ENCODE peak calls at places on chromosomes 2 and 18, in ten cellular contexts. L is T-helper 9 cell; Z is EL; D is COR-L47; P is activated naive CD4-positive, alpha-beta T cell; M is anterior cingulate cortex; V is naive thymus-derived CD4-positive, alpha-beta T cell; C is effector CD4-positive, alpha-beta T cell; Y is NT2/D1; B is activated CD4-positive, alpha-beta T cell treated with anti-CD3 and anti-CD28 coated beads, Interleukin-2, amount 50 U/mL, for 1 hour. U is an unnamed sample.

GRCh38 chr18:629303-630150 is 27.9 kb upstream of the TYMS start:
- DNase-seq in P (no peak), D (peak), Z (no peak), C (no peak), L (no peak), B (no peak), M (no peak), Y (no peak), V (no peak), U (no peak)

GRCh38 chr2:131044078-131044756 is 49.0 kb downstream of the FAM168B start:
- DNase-seq in M (no peak), B (no peak), V (no peak), Y (no peak), Z (no peak), L (no peak), P (no peak), D (no peak), C (no peak), U (no peak)

GRCh38 chr18:40159141-40160017 is 1795.7 kb upstream of the PIK3C3 start:
- DNase-seq in M (no peak), B (no peak), D (peak), Z (no peak), L (no peak), V (no peak), Y (no peak), C (no peak), P (no peak), U (no peak)

GRCh38 chr2:54724560-54725342 is 1.3 kb downstream of the EML6 start:
- DNase-seq in L (peak), D (peak), M (no peak), Y (no peak), Z (peak), B (no peak), P (peak), C (peak), V (peak), U (peak)

GRCh38 chr2:180048256-180048655 is 41.2 kb upstream of the CWC22 start:
- DNase-seq in C (no peak), B (no peak), L (no peak), Y (no peak), Z (peak), M (no peak), D (no peak), P (no peak), V (no peak), U (no peak)

GRCh38 chr18:62450546-62451395 is 72.1 kb upstream of the ZCCHC2 start:
- DNase-seq in Z (peak), L (no peak), B (no peak), Y (no peak), C (no peak), M (no peak), P (no peak), V (no peak), D (peak), U (no peak)

GRCh38 chr2:241087420-241088268 is 14.4 kb downstream of the MTERF4 start:
- DNase-seq in C (no peak), P (no peak), Y (peak), L (no peak), V (no peak), Z (no peak), D (no peak), M (no peak), B (no peak), U (no peak)

GRCh38 chr2:105038383-105039061 is 653 bp downstream of the MRPS9 start:
- DNase-seq in Y (peak), M (no peak), Z (peak), L (no peak), V (no peak), P (no peak), D (no peak), C (no peak), B (no peak), U (no peak)

GRCh38 chr2:223668302-223668998 is 66.3 kb upstream of the SCG2 start:
- DNase-seq in C (no peak), V (no peak), Y (no peak), D (no peak), B (no peak), L (no peak), P (no peak), Z (peak), M (no peak), U (no peak)

GRCh38 chr2:121475811-121476571 is 54.7 kb upstream of the RNU4ATAC start:
- DNase-seq in P (no peak), Z (no peak), D (no peak), V (no peak), Y (no peak), C (no peak), B (no peak), M (no peak), L (no peak), U (no peak)

GRCh38 chr2:62475172-62476011 is 30.6 kb downstream of the TMEM17 start:
- DNase-seq in P (no peak), Y (no peak), D (no peak), B (no peak), Z (peak), M (no peak), V (no peak), L (no peak), C (no peak), U (no peak)

GRCh38 chr2:120791961-120792295 is 56.3 kb downstream of the GLI2 start:
- DNase-seq in L (no peak), Y (no peak), C (no peak), P (no peak), M (no peak), Z (peak), D (no peak), V (no peak), B (no peak), U (no peak)

GRCh38 chr18:28080876-28081300 is 96.0 kb downstream of the CDH2 start:
- DNase-seq in Y (no peak), C (no peak), V (no peak), Z (no peak), L (no peak), M (no peak), B (no peak), P (no peak), D (no peak), U (no peak)

GRCh38 chr18:23306842-23307241 is 146.2 kb upstream of the RIOK3 start:
- DNase-seq in P (no peak), C (no peak), L (no peak), V (no peak), Z (no peak), M (no peak), D (no peak), B (no peak), Y (no peak), U (no peak)

GRCh38 chr2:176653856-176654443 is 384.7 kb downstream of the MTX2 start:
- DNase-seq in C (no peak), Z (peak), V (no peak), Y (peak), M (no peak), B (no peak), L (no peak), D (peak), P (no peak), U (peak)

GRCh38 chr18:2411381-2411977 is 159.8 kb downstream of the METTL4 start:
- DNase-seq in D (no peak), Y (no peak), P (no peak), V (no peak), B (no peak), L (no peak), Z (peak), M (no peak), C (no peak), U (no peak)

GRCh38 chr2:171894612-171894947 is 536 bp upstream of the SLC25A12 start:
- DNase-seq in Z (no peak), P (no peak), B (no peak), L (no peak), V (no peak), C (no peak), D (no peak), M (no peak), Y (no peak), U (no peak)

GRCh38 chr2:78993518-78994148 is 31.9 kb upstream of the REG3G start:
- DNase-seq in Y (no peak), L (no peak), M (no peak), Z (no peak), B (no peak), C (no peak), D (no peak), V (no peak), P (no peak), U (no peak)

GRCh38 chr18:45874501-45875184 is 49.2 kb downstream of the SIGLEC15 start:
- DNase-seq in D (no peak), L (peak), Z (peak), M (no peak), B (peak), Y (no peak), P (no peak), C (peak), V (peak), U (no peak)

GRCh38 chr18:12703714-12704113 is 872 bp downstream of the PSMG2 start:
- DNase-seq in Z (peak), Y (no peak), P (no peak), M (no peak), B (no peak), V (no peak), D (peak), L (no peak), C (no peak), U (no peak)

GRCh38 chr2:43032248-43032893 is 194.0 kb downstream of the ZFP36L2 start:
- DNase-seq in V (no peak), L (no peak), Z (no peak), D (no peak), Y (no peak), P (no peak), M (no peak), B (no peak), C (no peak), U (no peak)

GRCh38 chr18:62715439-62715792 is at the start of gene PHLPP1:
- DNase-seq in Z (no peak), M (no peak), C (no peak), P (peak), D (no peak), L (no peak), B (no peak), V (no peak), Y (no peak), U (no peak)

GRCh38 chr2:28297531-28297930 is 95.1 kb upstream of the FOSL2 start:
- DNase-seq in V (no peak), M (no peak), D (no peak), P (no peak), B (no peak), L (no peak), C (no peak), Y (no peak), Z (no peak), U (no peak)

GRCh38 chr2:71223767-71224333 is 3.1 kb downstream of the PAIP2B start:
- DNase-seq in Y (peak), B (no peak), D (peak), V (no peak), C (no peak), M (no peak), Z (peak), L (no peak), P (no peak), U (peak)

GRCh38 chr2:105581568-105581944 is 163.2 kb upstream of the NCK2 start:
- DNase-seq in M (no peak), B (no peak), Y (no peak), C (no peak), V (no peak), P (no peak), D (no peak), Z (no peak), L (no peak), U (no peak)

GRCh38 chr2:159228006-159228655 is 58.4 kb downstream of the WDSUB1 start:
- DNase-seq in B (no peak), Y (no peak), M (no peak), Z (peak), V (no peak), C (no peak), L (no peak), P (no peak), D (no peak), U (no peak)

GRCh38 chr18:70072678-70073077 is 125.0 kb upstream of the CD226 start:
- DNase-seq in D (peak), C (no peak), B (no peak), Z (no peak), P (no peak), L (no peak), Y (no peak), V (no peak), M (no peak), U (no peak)

GRCh38 chr2:74249406-74250122 is 51.1 kb downstream of the MTHFD2 start:
- DNase-seq in P (no peak), Y (no peak), M (no peak), L (no peak), Z (no peak), D (no peak), B (no peak), V (no peak), C (no peak), U (no peak)

GRCh38 chr18:55477537-55478300 is 110.3 kb downstream of the TCF4 start:
- DNase-seq in B (no peak), Z (peak), P (no peak), D (peak), C (no peak), L (no peak), V (no peak), Y (no peak), M (no peak), U (no peak)

GRCh38 chr2:202116686-202117085 is 43.6 kb downstream of the KIAA2012 start:
- DNase-seq in Z (peak), Y (no peak), D (no peak), M (no peak), P (no peak), B (no peak), L (no peak), V (no peak), C (no peak), U (no peak)

GRCh38 chr2:15260196-15260595 is 300.9 kb downstream of the NBAS start:
- DNase-seq in C (no peak), V (no peak), P (no peak), Z (no peak), L (no peak), M (no peak), B (no peak), Y (peak), D (no peak), U (no peak)

GRCh38 chr2:231227309-231228162 is 29.1 kb downstream of the ARMC9 start:
- DNase-seq in B (peak), V (peak), Y (peak), M (peak), D (peak), Z (peak), L (no peak), P (no peak), C (peak), U (peak)

GRCh38 chr2:233059797-233060499 is at the start of gene INPP5D:
- DNase-seq in M (no peak), L (peak), Y (no peak), C (peak), Z (no peak), B (peak), D (no peak), V (peak), P (peak), U (no peak)

GRCh38 chr2:235643680-235644117 is 149.9 kb downstream of the AGAP1 start:
- DNase-seq in L (no peak), B (no peak), D (no peak), P (no peak), V (no peak), Z (no peak), M (no peak), C (no peak), Y (no peak), U (no peak)

GRCh38 chr2:173298536-173299097 is 56.1 kb upstream of the CDCA7 start:
- DNase-seq in C (no peak), L (no peak), P (no peak), Y (no peak), Z (no peak), D (no peak), B (no peak), M (no peak), V (no peak), U (no peak)

GRCh38 chr2:149650006-149650405 is 62.4 kb upstream of the MMADHC start:
- DNase-seq in P (no peak), M (no peak), L (no peak), D (no peak), B (no peak), Z (peak), Y (no peak), V (no peak), C (no peak), U (no peak)

GRCh38 chr2:96147593-96148201 is 2.5 kb upstream of the DUSP2 start:
- DNase-seq in Z (no peak), Y (no peak), V (no peak), P (no peak), C (no peak), L (no peak), M (no peak), B (no peak), D (no peak), U (no peak)

U was measured in posterior cingulate gyrus.